ENCODE peak calls at places on chromosomes 13 and 19, in six cellular contexts. O, Z, Y, H, W and D are unnamed samples.

GRCh38 chr19:47509973-47510372 is 4.9 kb downstream of the NAPA start:
- DNase-seq in Z (no peak), W (no peak), Y (no peak), H (peak; percentile 80), O (no peak), D (no peak)

GRCh38 chr13:76754414-76754813 is 131.8 kb downstream of the KCTD12 start:
- DNase-seq in W (no peak), O (no peak), Z (no peak), Y (no peak), H (peak; percentile 23), D (no peak)

GRCh38 chr13:43981091-43981490 is 101.4 kb downstream of the LACC1 start:
- DNase-seq in Z (no peak), Y (peak; percentile 31), W (no peak), H (no peak), O (no peak), D (no peak)

GRCh38 chr13:114110091-114110829 is 22.2 kb downstream of the RASA3 start:
- DNase-seq in W (no peak), Y (peak; percentile 58), H (no peak), O (no peak), Z (no peak), D (no peak)

GRCh38 chr13:111153977-111154332 is 38.8 kb downstream of the ARHGEF7 start:
- DNase-seq in O (peak; percentile 65), Z (no peak), Y (no peak), W (no peak), H (no peak), D (no peak)

GRCh38 chr19:17654993-17655392 is 33.2 kb downstream of the UNC13A start:
- DNase-seq in W (no peak), O (no peak), Z (no peak), H (no peak), Y (no peak), D (no peak)

GRCh38 chr13:53015971-53016370 is 12.6 kb upstream of the OLFM4 start:
- DNase-seq in Z (no peak), Y (no peak), W (no peak), H (no peak), O (no peak), D (no peak)

GRCh38 chr13:21616205-21616604 is 12.2 kb upstream of the MICU2 start:
- DNase-seq in Z (no peak), W (no peak), O (no peak), Y (no peak), H (no peak), D (no peak)

GRCh38 chr13:93603043-93603442 is 376.4 kb downstream of the GPC6 start:
- DNase-seq in O (peak; percentile 49), Z (peak; percentile 67), Y (no peak), W (peak; percentile 75), H (no peak), D (peak; percentile 33)

GRCh38 chr13:42534785-42535184 is 39.2 kb upstream of the TNFSF11 start:
- DNase-seq in Y (no peak), W (no peak), O (no peak), H (no peak), Z (no peak), D (no peak)